ENCODE peak calls at places on chromosomes 7 and 10, in six cellular contexts. C, Y, K, I, N and D are unnamed samples.

GRCh38 chr10:132105302-132105995 is 39.7 kb downstream of the JAKMIP3 start:
- DNase-seq in I (no peak), C (no peak), Y (no peak), N (peak; percentile 37), K (no peak), D (no peak)

GRCh38 chr7:151517601-151518104 is 2.0 kb downstream of the RHEB start:
- DNase-seq in N (no peak), C (no peak), K (no peak), I (no peak), Y (no peak), D (no peak)

GRCh38 chr10:63262674-63263073 is 129.5 kb downstream of the NRBF2 start:
- DNase-seq in C (no peak), Y (no peak), K (no peak), I (no peak), N (no peak), D (no peak)

GRCh38 chr10:49076741-49077521 is 38.4 kb downstream of the VSTM4 start:
- DNase-seq in C (no peak), K (no peak), Y (no peak), N (peak; percentile 37), I (no peak), D (no peak)

GRCh38 chr10:62919776-62920175 is 103.6 kb upstream of the EGR2 start:
- DNase-seq in K (no peak), Y (no peak), I (no peak), C (peak; percentile 40), N (no peak), D (no peak)

GRCh38 chr7:40519009-40519408 is 384.2 kb downstream of the SUGCT start:
- DNase-seq in C (no peak), K (no peak), I (no peak), N (no peak), Y (no peak), D (no peak)

GRCh38 chr10:14553434-14553833 is 221.3 kb downstream of the FAM107B start:
- DNase-seq in C (peak; percentile 50), I (no peak), N (no peak), Y (no peak), K (no peak), D (no peak)

GRCh38 chr7:7317850-7318249 is 135.5 kb downstream of the C1GALT1 start:
- DNase-seq in Y (no peak), C (no peak), N (no peak), I (no peak), K (no peak), D (no peak)

GRCh38 chr7:114830952-114831351 is 90.9 kb upstream of the MDFIC start:
- DNase-seq in N (no peak), I (no peak), Y (no peak), K (no peak), C (no peak), D (no peak)

GRCh38 chr10:93873427-93874115 is 20.2 kb upstream of the SLC35G1 start:
- DNase-seq in Y (no peak), C (peak; percentile 52), I (no peak), N (no peak), K (no peak), D (no peak)

GRCh38 chr7:47379629-47380324 is 202.1 kb downstream of the TNS3 start:
- DNase-seq in N (no peak), K (peak; percentile 75), Y (no peak), C (peak; percentile 77), I (peak; percentile 51), D (peak; percentile 36)

GRCh38 chr7:19747740-19748339 is 25.6 kb downstream of the TMEM196 start:
- DNase-seq in I (no peak), K (peak; percentile 17), C (peak; percentile 60), N (no peak), Y (no peak), D (no peak)

GRCh38 chr10:63384675-63385074 is 81.1 kb downstream of the JMJD1C start:
- DNase-seq in K (no peak), N (no peak), Y (no peak), I (no peak), C (no peak), D (no peak)

GRCh38 chr7:12706900-12707536 is 19.6 kb downstream of the ARL4A start:
- DNase-seq in C (no peak), K (no peak), Y (no peak), N (no peak), I (no peak), D (no peak)

GRCh38 chr10:48454302-48455054 is 148.0 kb downstream of the MAPK8 start:
- DNase-seq in K (no peak), I (no peak), Y (no peak), N (no peak), C (no peak), D (peak; percentile 37)

GRCh38 chr10:71080381-71081228 is 131.8 kb upstream of the UNC5B start:
- DNase-seq in I (no peak), Y (no peak), K (no peak), C (no peak), N (peak; percentile 41), D (peak; percentile 9)

GRCh38 chr7:152501506-152501905 is 65.7 kb upstream of the KMT2C start:
- DNase-seq in I (no peak), C (no peak), K (no peak), N (no peak), Y (no peak), D (no peak)

GRCh38 chr7:964401-965231 is 10.1 kb upstream of the ADAP1 start:
- DNase-seq in C (peak; percentile 69), Y (no peak), I (no peak), K (peak; percentile 48), N (no peak), D (no peak)

GRCh38 chr7:111954056-111954455 is 252.1 kb downstream of the DOCK4 start:
- DNase-seq in N (no peak), Y (no peak), C (no peak), I (no peak), K (no peak), D (no peak)